ENCODE peak calls at places on chromosome 4, in eight cellular contexts. One of them, this sample, is unnamed.

GRCh38 chr4:179328627-179329026 is 1886.4 kb upstream of the AGA start:
- DNase-seq in aorta: no peak
- DNase-seq in mucosa of gallbladder: no peak
- DNase-seq in right cardiac atrium: no peak
- DNase-seq in CD8-positive, alpha-beta memory T cell: no peak
- DNase-seq in heart right ventricle: no peak
- DNase-seq in stimulated activated CD8-positive, alpha-beta memory T cell treated with anti-CD3 and anti-CD28 coated beads, Interleukin-7, amount 100 ng/mL, for 24 hours: no peak
- DNase-seq in activated CD4-positive, alpha-beta T cell treated with anti-CD3 and anti-CD28 coated beads, Interleukin-2, amount 50 U/mL, for 1 hour: no peak
- DNase-seq in this sample: no peak

GRCh38 chr4:183659919-183660318 is 826 bp downstream of the TRAPPC11 start:
- DNase-seq in heart right ventricle: no peak
- DNase-seq in aorta: no peak
- DNase-seq in activated CD4-positive, alpha-beta T cell treated with anti-CD3 and anti-CD28 coated beads, Interleukin-2, amount 50 U/mL, for 1 hour: no peak
- DNase-seq in mucosa of gallbladder: no peak
- DNase-seq in stimulated activated CD8-positive, alpha-beta memory T cell treated with anti-CD3 and anti-CD28 coated beads, Interleukin-7, amount 100 ng/mL, for 24 hours: no peak
- DNase-seq in CD8-positive, alpha-beta memory T cell: no peak
- DNase-seq in right cardiac atrium: no peak
- DNase-seq in this sample: no peak

GRCh38 chr4:115803825-115804224 is 690.4 kb upstream of the NDST4 start:
- DNase-seq in aorta: no peak
- DNase-seq in heart right ventricle: no peak
- DNase-seq in mucosa of gallbladder: no peak
- DNase-seq in right cardiac atrium: no peak
- DNase-seq in stimulated activated CD8-positive, alpha-beta memory T cell treated with anti-CD3 and anti-CD28 coated beads, Interleukin-7, amount 100 ng/mL, for 24 hours: no peak
- DNase-seq in activated CD4-positive, alpha-beta T cell treated with anti-CD3 and anti-CD28 coated beads, Interleukin-2, amount 50 U/mL, for 1 hour: no peak
- DNase-seq in CD8-positive, alpha-beta memory T cell: no peak
- DNase-seq in this sample: no peak

GRCh38 chr4:6535706-6536105 is 39.3 kb upstream of the MAN2B2 start:
- DNase-seq in mucosa of gallbladder: no peak
- DNase-seq in aorta: peak
- DNase-seq in CD8-positive, alpha-beta memory T cell: no peak
- DNase-seq in right cardiac atrium: no peak
- DNase-seq in heart right ventricle: no peak
- DNase-seq in activated CD4-positive, alpha-beta T cell treated with anti-CD3 and anti-CD28 coated beads, Interleukin-2, amount 50 U/mL, for 1 hour: no peak
- DNase-seq in stimulated activated CD8-positive, alpha-beta memory T cell treated with anti-CD3 and anti-CD28 coated beads, Interleukin-7, amount 100 ng/mL, for 24 hours: no peak
- DNase-seq in this sample: no peak

GRCh38 chr4:108854781-108855180 is 91.9 kb upstream of the ETNPPL start:
- DNase-seq in stimulated activated CD8-positive, alpha-beta memory T cell treated with anti-CD3 and anti-CD28 coated beads, Interleukin-7, amount 100 ng/mL, for 24 hours: no peak
- DNase-seq in right cardiac atrium: no peak
- DNase-seq in activated CD4-positive, alpha-beta T cell treated with anti-CD3 and anti-CD28 coated beads, Interleukin-2, amount 50 U/mL, for 1 hour: no peak
- DNase-seq in mucosa of gallbladder: no peak
- DNase-seq in aorta: no peak
- DNase-seq in heart right ventricle: no peak
- DNase-seq in CD8-positive, alpha-beta memory T cell: no peak
- DNase-seq in this sample: no peak

GRCh38 chr4:118395057-118395679 is 42.4 kb upstream of the PRSS12 start:
- DNase-seq in CD8-positive, alpha-beta memory T cell: no peak
- DNase-seq in aorta: no peak
- DNase-seq in mucosa of gallbladder: no peak
- DNase-seq in heart right ventricle: no peak
- DNase-seq in stimulated activated CD8-positive, alpha-beta memory T cell treated with anti-CD3 and anti-CD28 coated beads, Interleukin-7, amount 100 ng/mL, for 24 hours: no peak
- DNase-seq in right cardiac atrium: no peak
- DNase-seq in activated CD4-positive, alpha-beta T cell treated with anti-CD3 and anti-CD28 coated beads, Interleukin-2, amount 50 U/mL, for 1 hour: no peak
- DNase-seq in this sample: no peak

GRCh38 chr4:145130788-145131398 is 32.8 kb downstream of the ABCE1 start:
- DNase-seq in mucosa of gallbladder: no peak
- DNase-seq in activated CD4-positive, alpha-beta T cell treated with anti-CD3 and anti-CD28 coated beads, Interleukin-2, amount 50 U/mL, for 1 hour: no peak
- DNase-seq in heart right ventricle: no peak
- DNase-seq in aorta: no peak
- DNase-seq in stimulated activated CD8-positive, alpha-beta memory T cell treated with anti-CD3 and anti-CD28 coated beads, Interleukin-7, amount 100 ng/mL, for 24 hours: no peak
- DNase-seq in right cardiac atrium: no peak
- DNase-seq in CD8-positive, alpha-beta memory T cell: no peak
- DNase-seq in this sample: no peak

GRCh38 chr4:141375855-141376254 is 155.2 kb downstream of the ZNF330 start:
- DNase-seq in CD8-positive, alpha-beta memory T cell: no peak
- DNase-seq in right cardiac atrium: no peak
- DNase-seq in aorta: no peak
- DNase-seq in stimulated activated CD8-positive, alpha-beta memory T cell treated with anti-CD3 and anti-CD28 coated beads, Interleukin-7, amount 100 ng/mL, for 24 hours: no peak
- DNase-seq in mucosa of gallbladder: peak
- DNase-seq in heart right ventricle: no peak
- DNase-seq in activated CD4-positive, alpha-beta T cell treated with anti-CD3 and anti-CD28 coated beads, Interleukin-2, amount 50 U/mL, for 1 hour: no peak
- DNase-seq in this sample: no peak

GRCh38 chr4:165684177-165684870 is 188.7 kb upstream of the TLL1 start:
- DNase-seq in stimulated activated CD8-positive, alpha-beta memory T cell treated with anti-CD3 and anti-CD28 coated beads, Interleukin-7, amount 100 ng/mL, for 24 hours: no peak
- DNase-seq in activated CD4-positive, alpha-beta T cell treated with anti-CD3 and anti-CD28 coated beads, Interleukin-2, amount 50 U/mL, for 1 hour: no peak
- DNase-seq in aorta: no peak
- DNase-seq in heart right ventricle: no peak
- DNase-seq in mucosa of gallbladder: no peak
- DNase-seq in right cardiac atrium: no peak
- DNase-seq in CD8-positive, alpha-beta memory T cell: no peak
- DNase-seq in this sample: no peak

This sample was measured in GM18507.